ENCODE peak calls at places on chromosomes 12 and 14, in ten cellular contexts. T is brain microvascular endothelial cell, U is anterior cingulate cortex, D is SJSA1, B is pulmonary artery endothelial cell, Q is RPMI7951, K is WTC11, F is SW 1271, L is HEK293T, Z is DMS153. R is an unnamed sample.

GRCh38 chr12:87054225-87054624 is 798.0 kb upstream of the MGAT4C start:
- DNase-seq in D (no peak), K (no peak), F (no peak), U (no peak), Q (no peak), T (no peak), Z (no peak), L (no peak), B (no peak), R (no peak)

GRCh38 chr14:69547701-69548348 is 26.8 kb downstream of the CCDC177 start:
- DNase-seq in U (peak), L (peak), K (peak), F (no peak), T (peak), B (no peak), D (no peak), Z (no peak), Q (no peak), R (no peak)

GRCh38 chr12:96141216-96141944 is 52.8 kb upstream of the ELK3 start:
- DNase-seq in Z (no peak), K (no peak), F (no peak), L (no peak), U (no peak), B (peak), D (peak), T (peak), Q (peak), R (no peak)

GRCh38 chr12:48351022-48351708 is 446 bp upstream of the ZNF641 start:
- DNase-seq in T (peak), K (peak), F (peak), U (no peak), Z (no peak), D (peak), Q (peak), B (no peak), L (peak), R (peak)

GRCh38 chr12:89181271-89181920 is 170.9 kb downstream of the DUSP6 start:
- DNase-seq in K (no peak), F (peak), U (no peak), Q (peak), B (peak), Z (no peak), T (peak), L (no peak), D (no peak), R (no peak)

GRCh38 chr12:124506145-124506831 is 61.1 kb downstream of the NCOR2 start:
- DNase-seq in U (no peak), Q (no peak), T (no peak), F (no peak), K (no peak), B (no peak), D (no peak), L (no peak), Z (peak), R (peak)

GRCh38 chr14:100117647-100118376 is 41.6 kb downstream of the DEGS2 start:
- DNase-seq in Z (peak), F (no peak), Q (no peak), T (no peak), L (no peak), U (no peak), D (no peak), B (no peak), K (no peak), R (peak)

GRCh38 chr14:31420013-31420318 is 384 bp downstream of the HEATR5A start:
- DNase-seq in L (peak), D (no peak), T (no peak), Q (no peak), U (peak), F (peak), Z (peak), K (peak), B (no peak), R (peak)

GRCh38 chr12:57688931-57689330 is 5.0 kb upstream of the OS9 start:
- DNase-seq in K (no peak), F (no peak), B (no peak), Q (no peak), L (no peak), T (no peak), D (peak), U (no peak), Z (no peak), R (no peak)

GRCh38 chr12:69720748-69721147 is 17.9 kb upstream of the RAB3IP start:
- DNase-seq in U (no peak), K (no peak), Z (no peak), B (no peak), T (no peak), L (no peak), D (no peak), F (no peak), Q (no peak), R (peak)

GRCh38 chr12:14896477-14897184 is 11.0 kb upstream of the MGP start:
- DNase-seq in Q (peak), T (peak), D (no peak), Z (no peak), B (no peak), F (no peak), L (no peak), U (no peak), K (no peak), R (no peak)

GRCh38 chr12:111428081-111428727 is 22.5 kb downstream of the SH2B3 start:
- DNase-seq in T (no peak), Q (no peak), K (no peak), B (no peak), L (no peak), F (no peak), Z (no peak), U (no peak), D (no peak), R (no peak)

GRCh38 chr14:30928462-30928861 is 54.1 kb downstream of the COCH start:
- DNase-seq in U (no peak), D (no peak), Z (no peak), K (no peak), L (no peak), B (no peak), Q (no peak), T (no peak), F (no peak), R (no peak)

GRCh38 chr14:104120281-104120741 is 18.1 kb upstream of the KIF26A start:
- DNase-seq in Z (no peak), T (no peak), F (no peak), Q (no peak), L (no peak), D (no peak), B (no peak), U (no peak), K (no peak), R (no peak)

GRCh38 chr12:124898200-124898950 is 16.1 kb downstream of the UBC start:
- DNase-seq in L (no peak), B (no peak), Q (peak), Z (peak), U (peak), K (peak), T (no peak), D (no peak), F (peak), R (peak)

GRCh38 chr12:120886194-120887018 is 17.8 kb downstream of the SPPL3 start:
- DNase-seq in U (no peak), B (no peak), D (no peak), L (no peak), K (no peak), T (no peak), F (no peak), Z (no peak), Q (no peak), R (no peak)

R was measured in small intestine.